ENCODE peak calls at places on chromosomes 2 and 18, in ten cellular contexts. F is left ventricle myocardium inferior, O is Peyer's patch, Y is RWPE2, G is A549, C is kidney, X is tibial artery, Z is OCI-LY7, N is ovary, K is small intestine. Q is an unnamed sample.

GRCh38 chr18:40414155-40414754 is 1540.8 kb upstream of the PIK3C3 start:
- DNase-seq in F (no peak), O (no peak), Y (no peak), G (no peak), C (no peak), X (no peak), Z (no peak), N (no peak), K (no peak), Q (no peak)

GRCh38 chr2:69082430-69082997 is 69.5 kb downstream of the ANTXR1 start:
- DNase-seq in F (peak; percentile 26), O (peak; percentile 34), Y (peak; percentile 81), G (peak; percentile 97), C (peak; percentile 85), X (peak; percentile 34), Z (no peak), N (peak; percentile 76), K (peak; percentile 7), Q (no peak)

GRCh38 chr2:189559579-189560272 is 20.9 kb downstream of the SLC40A1 start:
- DNase-seq in F (peak; percentile 42), O (no peak), Y (no peak), G (no peak), C (peak; percentile 66), X (no peak), Z (no peak), N (peak; percentile 67), K (no peak), Q (no peak)

GRCh38 chr2:20052872-20053281 is 1.4 kb upstream of the LAPTM4A start:
- DNase-seq in F (peak; percentile 66), O (no peak), Y (peak; percentile 75), G (peak; percentile 81), C (no peak), X (peak; percentile 72), Z (peak; percentile 9), N (peak; percentile 67), K (peak; percentile 83), Q (no peak)

GRCh38 chr2:110896226-110896625 is 163.9 kb downstream of the ACOXL start:
- DNase-seq in F (no peak), O (no peak), Y (no peak), G (no peak), C (no peak), X (no peak), Z (no peak), N (no peak), K (no peak), Q (no peak)

GRCh38 chr2:3172265-3172935 is 205.2 kb downstream of the EIPR1 start:
- DNase-seq in F (no peak), O (no peak), Y (no peak), G (no peak), C (no peak), X (no peak), Z (no peak), N (no peak), K (peak; percentile 11), Q (peak; percentile 71)

GRCh38 chr2:74512744-74513604 is 1.3 kb upstream of the TLX2 start:
- DNase-seq in F (no peak), O (no peak), Y (peak; percentile 33), G (no peak), C (peak; percentile 59), X (no peak), Z (no peak), N (peak; percentile 13), K (no peak), Q (no peak)

GRCh38 chr2:9001229-9001628 is 2.3 kb downstream of the MBOAT2 start:
- DNase-seq in F (no peak), O (no peak), Y (no peak), G (peak; percentile 71), C (no peak), X (no peak), Z (no peak), N (no peak), K (peak; percentile 15), Q (no peak)

GRCh38 chr2:183927367-183928355 is 670.7 kb upstream of the ZNF804A start:
- DNase-seq in F (no peak), O (no peak), Y (peak; percentile 23), G (no peak), C (no peak), X (no peak), Z (no peak), N (no peak), K (no peak), Q (no peak)

GRCh38 chr18:51656249-51656648 is 458.8 kb upstream of the MEX3C start:
- DNase-seq in F (no peak), O (no peak), Y (no peak), G (no peak), C (no peak), X (no peak), Z (no peak), N (no peak), K (no peak), Q (no peak)

GRCh38 chr18:65938592-65939372 is 188.0 kb downstream of the CDH7 start:
- DNase-seq in F (no peak), O (no peak), Y (no peak), G (peak; percentile 59), C (no peak), X (no peak), Z (peak; percentile 8), N (no peak), K (peak; percentile 39), Q (no peak)

GRCh38 chr2:201915446-201915845 is 109.1 kb downstream of the CDK15 start:
- DNase-seq in F (no peak), O (no peak), Y (no peak), G (no peak), C (no peak), X (no peak), Z (peak; percentile 24), N (no peak), K (no peak), Q (no peak)

GRCh38 chr18:59141294-59142068 is 1.8 kb downstream of the SEC11C start:
- DNase-seq in F (no peak), O (no peak), Y (no peak), G (no peak), C (no peak), X (no peak), Z (peak; percentile 24), N (no peak), K (peak; percentile 8), Q (no peak)

GRCh38 chr2:12300927-12301326 is 415.8 kb upstream of the TRIB2 start:
- DNase-seq in F (no peak), O (no peak), Y (no peak), G (no peak), C (no peak), X (no peak), Z (no peak), N (no peak), K (no peak), Q (no peak)

GRCh38 chr2:183752571-183752970 is 628.3 kb downstream of the NUP35 start:
- DNase-seq in F (no peak), O (no peak), Y (no peak), G (no peak), C (no peak), X (no peak), Z (no peak), N (no peak), K (no peak), Q (no peak)

GRCh38 chr2:13504808-13505207 is 788.1 kb downstream of the TRIB2 start:
- DNase-seq in F (no peak), O (no peak), Y (no peak), G (no peak), C (no peak), X (no peak), Z (no peak), N (no peak), K (no peak), Q (no peak)
- H3K9me3 ChIP-seq in F (no peaks in the 10 kb centered on the region), O (no peaks in the 10 kb centered on the region), Y (no peaks in the 10 kb centered on the region), G (peaks cover 9% of the 10 kb centered on the region), C (no peaks in the 10 kb centered on the region), X (no peaks in the 10 kb centered on the region), Z (no peaks in the 10 kb centered on the region), N (no peaks in the 10 kb centered on the region), K (no peaks in the 10 kb centered on the region), Q (no peaks in the 10 kb centered on the region)

GRCh38 chr2:75548036-75548573 is 12.6 kb downstream of the EVA1A start:
- DNase-seq in F (no peak), O (no peak), Y (no peak), G (no peak), C (no peak), X (no peak), Z (peak; percentile 4), N (no peak), K (no peak), Q (no peak)
- H3K27ac ChIP-seq in F (no peak overlapping the region), O (no peak overlapping the region), Y (no peak overlapping the region), G (peak overlapping the region; percentile 62), C (no peak overlapping the region), X (no peak overlapping the region), Z (no peak overlapping the region), N (no peak overlapping the region), K (no peak overlapping the region), Q (no peak overlapping the region)

GRCh38 chr18:79935098-79935480 is 16.4 kb downstream of the SLC66A2 start:
- DNase-seq in F (no peak), O (no peak), Y (no peak), G (no peak), C (peak; percentile 12), X (peak; percentile 9), Z (no peak), N (no peak), K (no peak), Q (peak; percentile 31)
- H3K9me3 ChIP-seq in F (peaks cover 37% of the 10 kb centered on the region), O (no peaks in the 10 kb centered on the region), Y (peaks cover 22% of the 10 kb centered on the region), G (peaks cover 26% of the 10 kb centered on the region), C (peaks cover 3% of the 10 kb centered on the region), X (peaks cover 38% of the 10 kb centered on the region), Z (peaks cover 13% of the 10 kb centered on the region), N (no peaks in the 10 kb centered on the region), K (no peaks in the 10 kb centered on the region), Q (peaks cover 23% of the 10 kb centered on the region)

GRCh38 chr18:6476880-6477279 is 62.2 kb upstream of the L3MBTL4 start:
- DNase-seq in F (no peak), O (no peak), Y (no peak), G (no peak), C (no peak), X (no peak), Z (no peak), N (no peak), K (no peak), Q (no peak)

GRCh38 chr18:6482198-6482977 is 67.7 kb upstream of the L3MBTL4 start:
- DNase-seq in F (peak; percentile 65), O (no peak), Y (no peak), G (peak; percentile 19), C (peak; percentile 92), X (peak; percentile 69), Z (no peak), N (peak; percentile 82), K (peak; percentile 44), Q (peak; percentile 92)

GRCh38 chr18:6476201-6476600 is 61.5 kb upstream of the L3MBTL4 start:
- DNase-seq in F (no peak), O (no peak), Y (no peak), G (no peak), C (no peak), X (no peak), Z (no peak), N (no peak), K (no peak), Q (no peak)

GRCh38 chr18:6478111-6478510 is 63.4 kb upstream of the L3MBTL4 start:
- DNase-seq in F (no peak), O (no peak), Y (no peak), G (no peak), C (no peak), X (no peak), Z (no peak), N (no peak), K (no peak), Q (no peak)

DNA sequence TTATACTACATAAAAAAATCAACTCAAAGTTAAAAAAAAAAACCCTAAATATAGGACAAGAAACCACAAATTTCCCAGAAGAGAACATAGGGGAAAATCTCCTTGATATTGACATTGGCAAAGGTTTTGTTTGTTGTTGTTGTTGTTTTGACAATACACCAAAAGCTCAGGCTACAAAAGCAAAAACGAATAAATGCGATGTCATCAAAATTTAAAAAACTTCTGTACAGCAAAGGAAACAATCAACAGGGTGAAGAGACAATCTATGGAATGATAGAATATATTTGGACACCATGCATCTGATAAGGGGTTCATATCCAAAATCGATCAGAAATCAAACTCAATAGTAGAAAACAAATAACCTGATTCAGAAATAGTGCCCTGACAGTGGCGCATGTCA is 65.0 kb upstream of the L3MBTL4 start:
- DNase-seq in F (no peak), O (no peak), Y (no peak), G (no peak), C (no peak), X (no peak), Z (no peak), N (no peak), K (no peak), Q (no peak)
- H3K27ac ChIP-seq in F (no peak overlapping the region), O (no peak overlapping the region), Y (no peak overlapping the region), G (no peak overlapping the region), C (no peak overlapping the region), X (no peak overlapping the region), Z (no peak overlapping the region), N (no peak overlapping the region), K (no peak overlapping the region), Q (no peak overlapping the region)

Q was measured in suprapubic skin.